ENCODE peak calls at places on chromosomes 2 and 18, in five cellular contexts. O, H, K, G and I are unnamed samples.

GRCh38 chr2:109582928-109583895 is 30.6 kb downstream of the SEPTIN10 start:
- DNase-seq in G (no peak), O (no peak), H (no peak), K (no peak), I (no peak)

GRCh38 chr2:147125145-147125544 is 719.7 kb upstream of the ACVR2A start:
- DNase-seq in G (no peak), K (no peak), O (no peak), H (no peak), I (no peak)

GRCh38 chr2:51335072-51336058 is 303.4 kb upstream of the NRXN1 start:
- DNase-seq in O (no peak), K (no peak), G (no peak), H (no peak), I (no peak)

GRCh38 chr2:86298411-86299390 is 38.7 kb downstream of the REEP1 start:
- DNase-seq in O (no peak), G (no peak), H (no peak), K (peak), I (no peak)

GRCh38 chr2:68828887-68829708 is 42.1 kb downstream of the BMP10 start:
- DNase-seq in O (peak), G (peak), K (peak), H (no peak), I (peak)

GRCh38 chr2:104050632-104051242 is 803.2 kb upstream of the POU3F3 start:
- DNase-seq in K (no peak), H (no peak), G (no peak), O (no peak), I (no peak)

GRCh38 chr2:13583609-13584008 is 866.9 kb downstream of the TRIB2 start:
- DNase-seq in H (no peak), O (no peak), G (no peak), K (no peak), I (no peak)

GRCh38 chr2:148338544-148338943 is 306.0 kb upstream of the EPC2 start:
- DNase-seq in G (no peak), O (no peak), H (no peak), K (no peak), I (no peak)

GRCh38 chr2:45256867-45257641 is 247.8 kb upstream of the SIX2 start:
- DNase-seq in H (no peak), K (no peak), G (no peak), O (no peak), I (no peak)

GRCh38 chr2:215664847-215665525 is 229.1 kb upstream of the FN1 start:
- DNase-seq in K (no peak), O (peak), G (no peak), H (no peak), I (no peak)

GRCh38 chr2:14673351-14673875 is 40.9 kb downstream of the LRATD1 start:
- DNase-seq in G (no peak), K (no peak), O (no peak), H (no peak), I (no peak)

GRCh38 chr2:98013407-98014042 is 17.8 kb upstream of the TMEM131 start:
- DNase-seq in K (no peak), O (no peak), H (no peak), G (no peak), I (no peak)

GRCh38 chr18:79070486-79070885 is 1.3 kb downstream of the ATP9B start:
- DNase-seq in H (no peak), K (no peak), G (no peak), O (no peak), I (no peak)

GRCh38 chr2:10236571-10237391 is 65.9 kb upstream of the HPCAL1 start:
- DNase-seq in G (no peak), O (no peak), H (no peak), K (no peak), I (no peak)

GRCh38 chr2:20563833-20564232 is 87.1 kb downstream of the HS1BP3 start:
- DNase-seq in K (no peak), G (no peak), O (peak), H (no peak), I (no peak)

GRCh38 chr2:35973132-35973736 is 382.3 kb upstream of the CRIM1 start:
- DNase-seq in H (no peak), K (no peak), O (no peak), G (no peak), I (no peak)

GRCh38 chr2:135951071-135951583 is 34.3 kb downstream of the DARS1 start:
- DNase-seq in K (no peak), G (no peak), H (no peak), O (no peak), I (no peak)

GRCh38 chr2:218209078-218209477 is 7.9 kb upstream of the ARPC2 start:
- DNase-seq in H (no peak), G (no peak), O (no peak), K (no peak), I (no peak)

GRCh38 chr2:137238065-137238464 is 472.7 kb downstream of the THSD7B start:
- DNase-seq in O (no peak), G (no peak), K (no peak), H (no peak), I (no peak)

GRCh38 chr2:164952057-164952702 is 3.1 kb downstream of the SLC38A11 start:
- DNase-seq in K (no peak), O (no peak), H (no peak), G (no peak), I (no peak)

GRCh38 chr2:164953279-164953678 is 2.0 kb downstream of the SLC38A11 start:
- DNase-seq in H (no peak), G (no peak), K (no peak), O (no peak), I (no peak)

GRCh38 chr2:164948540-164948939 is 6.8 kb downstream of the SLC38A11 start:
- DNase-seq in O (no peak), H (no peak), K (no peak), G (no peak), I (no peak)

GRCh38 chr2:164954954-164955701 is at the start of gene SLC38A11:
- DNase-seq in H (no peak), K (peak), G (no peak), O (no peak), I (no peak)

GRCh38 chr2:164954186-164954585 is 1.1 kb downstream of the SLC38A11 start:
- DNase-seq in K (no peak), H (no peak), G (no peak), O (no peak), I (no peak)
- TF ChIP-seq CTCF in K (no peak), H (no peak), G (no peak), O (no peak), I (no peak)

DNA sequence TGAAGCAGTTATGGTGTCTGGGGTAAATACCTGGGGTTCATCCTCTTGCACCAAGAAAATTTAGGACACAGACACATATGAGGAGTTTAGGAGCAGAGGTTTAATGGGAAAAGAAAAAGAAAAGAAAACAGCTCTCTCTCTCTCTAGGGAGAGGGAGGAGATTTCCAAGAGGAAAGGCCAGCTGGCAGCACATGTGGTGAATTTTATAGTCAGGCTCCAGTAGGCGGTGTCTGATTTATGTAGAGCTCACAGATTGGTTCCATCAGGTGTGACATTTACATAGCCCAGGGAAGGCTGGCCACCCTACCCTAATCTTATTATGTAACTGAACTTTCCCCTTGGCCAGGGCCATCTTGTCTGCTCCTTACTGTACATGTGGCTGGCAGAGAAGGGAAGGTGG is 297.5 kb upstream of the RGPD4 start:
- DNase-seq in G (no peak), O (no peak), K (no peak), H (no peak), I (no peak)
- TF ChIP-seq CTCF in G (no peak), O (no peak), K (no peak), H (no peak), I (no peak)

GRCh38 chr2:119261498-119262225 is 38.0 kb downstream of the STEAP3 start:
- DNase-seq in G (no peak), K (no peak), H (no peak), O (no peak), I (no peak)
- TF ChIP-seq CTCF in G (no peak), K (no peak), H (no peak), O (no peak), I (no peak)

DNA sequence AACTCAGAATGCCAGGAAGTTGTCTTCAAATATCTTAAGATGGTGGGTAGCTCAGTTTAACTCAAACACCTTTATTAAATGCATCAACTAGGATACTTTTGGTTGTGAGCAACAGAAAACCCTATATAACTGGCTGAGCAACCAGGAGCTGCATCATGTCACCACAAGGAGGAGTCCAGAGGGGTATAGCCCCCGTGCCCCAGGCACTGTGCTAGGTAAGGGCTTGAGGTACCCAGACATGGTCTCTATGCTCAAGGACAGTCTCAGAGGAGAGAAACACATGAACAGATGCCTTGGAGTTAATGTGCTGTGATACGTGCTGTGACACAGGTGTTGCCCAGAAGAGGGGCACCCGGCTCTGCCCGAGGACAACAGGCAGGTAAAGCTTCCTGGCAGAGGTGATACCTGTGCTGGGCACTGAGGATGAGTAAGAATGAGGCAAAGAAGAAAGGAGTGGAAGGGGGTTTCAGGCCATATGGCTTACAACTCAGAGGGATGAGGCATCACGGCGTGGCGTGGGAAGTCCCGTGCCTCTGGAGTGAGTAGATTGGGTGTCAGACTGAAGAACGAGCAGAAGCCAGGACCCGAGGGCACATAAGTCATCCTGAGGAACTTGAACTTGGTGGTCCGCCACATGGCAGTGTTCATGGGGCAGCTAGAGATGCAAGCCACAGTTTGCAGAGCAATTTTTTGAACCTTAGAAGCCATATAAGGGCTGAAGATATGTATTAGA is 32.0 kb upstream of the CAB39 start:
- DNase-seq in H (no peak), G (no peak), O (peak), K (no peak), I (no peak)
- TF ChIP-seq CTCF in H (no peak), G (no peak), O (peak), K (no peak), I (no peak)

DNA sequence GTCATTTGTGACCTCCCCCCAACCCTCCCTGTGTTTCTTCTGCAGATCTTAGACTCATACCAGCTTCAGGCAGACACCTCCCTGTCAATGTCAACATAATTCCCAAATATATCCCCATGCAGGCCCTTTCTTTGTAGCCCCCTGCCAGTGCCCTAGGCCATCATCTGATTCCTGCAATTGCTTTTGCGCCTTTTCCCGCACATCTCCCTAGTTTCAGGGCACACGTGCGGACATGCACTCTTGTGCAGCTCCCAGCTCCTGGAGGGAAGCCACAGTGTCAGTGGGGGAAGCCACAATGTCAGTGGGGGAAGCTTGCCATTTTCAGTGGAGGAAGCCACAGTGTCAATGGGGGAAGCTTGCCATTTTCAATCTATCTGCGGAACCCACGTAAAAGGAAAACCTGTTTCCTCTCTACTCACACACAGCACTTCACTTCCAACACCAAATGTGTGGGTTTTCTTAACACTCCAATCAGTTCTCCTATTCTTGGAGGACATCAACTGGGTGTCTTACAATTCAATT is 256.4 kb downstream of the ACKR3 start:
- DNase-seq in O (no peak), G (no peak), K (no peak), H (no peak), I (no peak)
- TF ChIP-seq CTCF in O (no peak), G (no peak), K (no peak), H (no peak), I (no peak)

DNA sequence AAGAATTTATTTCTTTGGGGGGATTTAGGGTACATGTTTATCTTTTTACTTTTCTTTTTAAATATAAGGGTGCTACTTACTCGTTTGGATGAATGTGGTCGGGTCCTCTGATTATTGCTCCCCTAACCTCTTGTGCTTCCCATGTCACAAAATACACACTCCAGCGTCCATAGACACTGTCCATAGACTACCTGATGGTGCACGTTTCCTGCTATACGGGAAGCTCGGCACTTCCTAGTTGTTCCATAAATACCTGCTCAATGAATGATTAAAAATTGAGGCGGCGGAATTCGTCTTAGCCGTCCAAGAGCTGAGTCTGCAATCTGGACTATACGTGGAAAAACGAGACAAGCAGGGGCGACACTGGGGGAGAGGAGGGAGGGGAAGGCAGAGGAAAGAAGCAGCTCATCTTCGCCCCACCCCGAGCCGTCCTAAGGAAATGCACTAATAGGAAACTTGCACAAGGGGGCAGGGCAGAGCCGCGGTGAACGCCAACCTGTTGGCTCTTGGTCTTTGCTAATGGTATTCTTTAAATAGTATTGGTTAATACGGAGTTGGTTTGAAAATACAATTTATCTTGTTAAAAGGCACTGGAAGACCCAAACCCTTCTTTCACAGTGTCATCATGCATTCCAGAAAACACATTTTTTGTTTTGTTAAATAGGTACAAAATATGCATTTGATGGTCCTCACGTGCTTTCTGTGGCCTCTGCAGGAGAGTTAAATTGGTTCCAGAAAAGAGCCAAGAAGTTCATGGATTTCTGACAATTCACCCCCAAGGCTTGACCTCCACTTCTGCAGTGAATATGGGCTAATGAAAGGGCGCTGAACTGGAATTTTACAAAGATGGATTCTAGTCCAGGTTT is 73.0 kb upstream of the KCTD1 start:
- DNase-seq in G (no peak), H (peak), O (no peak), K (no peak), I (no peak)
- TF ChIP-seq CTCF in G (peak), H (peak), O (peak), K (no peak), I (no peak)